ENCODE peak calls at places on chromosome 15, in four cellular contexts. O, H, T and A are unnamed samples.

GRCh38 chr15:41862515-41863116 is 24.0 kb downstream of the PLA2G4B start:
- DNase-seq in T (peak; percentile 54), O (no peak), H (no peak), A (no peak)

GRCh38 chr15:61051570-61052031 is 177.5 kb downstream of the RORA start:
- DNase-seq in T (peak; percentile 28), O (peak; percentile 44), H (no peak), A (peak; percentile 71)

GRCh38 chr15:89278307-89278706 is 34.5 kb downstream of the FANCI start:
- DNase-seq in H (no peak), T (no peak), O (no peak), A (no peak)

GRCh38 chr15:23395030-23395692 is 40.6 kb downstream of the GOLGA8S start:
- DNase-seq in O (no peak), T (no peak), H (no peak), A (no peak)

GRCh38 chr15:55897560-55898336 is 95.7 kb downstream of the NEDD4 start:
- DNase-seq in H (peak; percentile 75), T (peak; percentile 33), O (peak; percentile 47), A (no peak)

GRCh38 chr15:79035111-79035601 is 55.4 kb downstream of the RASGRF1 start:
- DNase-seq in H (no peak), T (no peak), O (no peak), A (no peak)

GRCh38 chr15:40160689-40161688 is at the start of gene BUB1B:
- DNase-seq in T (peak; percentile 96), O (peak; percentile 92), H (peak; percentile 97), A (peak; percentile 95)

GRCh38 chr15:68730491-68731317 is 90.0 kb downstream of the ANP32A start:
- DNase-seq in T (peak; percentile 54), O (peak; percentile 76), H (peak; percentile 53), A (peak; percentile 65)

GRCh38 chr15:48366574-48367312 is 35.5 kb downstream of the DUT start:
- DNase-seq in H (no peak), O (no peak), T (no peak), A (no peak)

GRCh38 chr15:58438956-58439355 is 7.2 kb downstream of the LIPC start:
- DNase-seq in T (peak; percentile 60), H (peak; percentile 83), O (peak; percentile 47), A (no peak)

GRCh38 chr15:38888701-38889154 is 324.1 kb upstream of the RASGRP1 start:
- DNase-seq in O (no peak), T (peak; percentile 57), H (no peak), A (no peak)

GRCh38 chr15:26974120-26974780 is 3.3 kb downstream of the GABRG3 start:
- DNase-seq in H (peak; percentile 70), T (no peak), O (no peak), A (no peak)

GRCh38 chr15:64334530-64334929 is 21.4 kb downstream of the CSNK1G1 start:
- DNase-seq in H (no peak), O (no peak), T (no peak), A (no peak)

GRCh38 chr15:56991017-56991416 is 72.6 kb downstream of the TCF12 start:
- DNase-seq in O (no peak), H (no peak), T (no peak), A (no peak)